ENCODE peak calls at places on chromosomes 6 and 20, in four cellular contexts. V, H, O and R are unnamed samples.

GRCh38 chr6:143337201-143337949 is 113.1 kb downstream of the ADAT2 start:
- DNase-seq in O (no peak), H (peak; percentile 48), V (no peak), R (peak; percentile 32)

GRCh38 chr6:157763129-157763893 is 59.7 kb upstream of the SNX9 start:
- DNase-seq in O (no peak), V (no peak), H (peak; percentile 88), R (no peak)

GRCh38 chr20:44594730-44595129 is 12.4 kb downstream of the PKIG start:
- DNase-seq in H (peak; percentile 84), O (peak; percentile 86), V (no peak), R (no peak)

GRCh38 chr6:110491644-110492317 is 15.4 kb upstream of the SLC22A16 start:
- DNase-seq in O (no peak), H (no peak), V (no peak), R (peak; percentile 68)

GRCh38 chr6:157570104-157570503 is 189.1 kb downstream of the ZDHHC14 start:
- DNase-seq in O (no peak), H (no peak), V (no peak), R (no peak)

GRCh38 chr6:82179415-82179814 is 68.1 kb downstream of the IBTK start:
- DNase-seq in H (no peak), V (no peak), O (no peak), R (no peak)

GRCh38 chr6:75124983-75125382 is 80.9 kb downstream of the COL12A1 start:
- DNase-seq in O (no peak), H (no peak), V (no peak), R (no peak)

GRCh38 chr6:7060769-7061516 is 46.8 kb upstream of the RREB1 start:
- DNase-seq in H (no peak), V (no peak), O (no peak), R (no peak)

GRCh38 chr20:35192071-35192872 is 20.4 kb downstream of the PROCR start:
- DNase-seq in H (no peak), O (no peak), V (no peak), R (peak; percentile 21)

GRCh38 chr20:17021481-17021880 is 205.4 kb upstream of the PCSK2 start:
- DNase-seq in H (no peak), O (no peak), V (no peak), R (no peak)

GRCh38 chr6:135093578-135093977 is 39.0 kb upstream of the HBS1L start:
- DNase-seq in H (no peak), V (no peak), O (no peak), R (peak; percentile 62)

GRCh38 chr6:143408151-143408786 is 42.2 kb downstream of the ADAT2 start:
- DNase-seq in H (no peak), V (no peak), O (no peak), R (no peak)

GRCh38 chr20:62052842-62053464 is 12.7 kb downstream of the TAF4 start:
- DNase-seq in O (no peak), V (no peak), H (no peak), R (no peak)

GRCh38 chr6:84902354-84902928 is 138.0 kb upstream of the TBX18 start:
- DNase-seq in O (no peak), H (no peak), V (no peak), R (no peak)

GRCh38 chr6:25341923-25342619 is 62.9 kb downstream of the CARMIL1 start:
- DNase-seq in V (no peak), H (no peak), O (no peak), R (no peak)

GRCh38 chr20:4569882-4570281 is 151.8 kb upstream of the PRND start:
- DNase-seq in V (no peak), O (no peak), H (no peak), R (no peak)

GRCh38 chr6:137958809-137959565 is 91.9 kb downstream of the TNFAIP3 start:
- DNase-seq in H (no peak), V (no peak), O (no peak), R (no peak)

GRCh38 chr6:33147807-33148666 is 44.2 kb downstream of the COL11A2 start:
- DNase-seq in V (peak; percentile 43), O (no peak), H (peak; percentile 35), R (peak; percentile 78)

GRCh38 chr6:26327450-26328264 is 37.3 kb upstream of the BTN3A2 start:
- DNase-seq in V (no peak), O (no peak), H (no peak), R (no peak)

GRCh38 chr20:63873477-63873971 is 8.5 kb downstream of the TPD52L2 start:
- DNase-seq in H (peak; percentile 44), V (no peak), O (no peak), R (peak; percentile 85)

GRCh38 chr20:699811-700338 is 24.3 kb upstream of the SCRT2 start:
- DNase-seq in V (no peak), H (peak; percentile 57), O (peak; percentile 63), R (no peak)

GRCh38 chr20:31570735-31571617 is 34.1 kb upstream of the ID1 start:
- DNase-seq in V (no peak), H (no peak), O (no peak), R (no peak)

GRCh38 chr20:2401527-2401926 is 20.8 kb downstream of the TGM6 start:
- DNase-seq in H (no peak), V (no peak), O (no peak), R (no peak)

GRCh38 chr20:4060054-4060795 is 44.9 kb upstream of the RNF24 start:
- DNase-seq in H (no peak), V (no peak), O (no peak), R (no peak)

GRCh38 chr6:143784316-143784715 is 58.8 kb upstream of the LTV1 start:
- DNase-seq in V (no peak), H (no peak), O (no peak), R (no peak)

GRCh38 chr6:159693894-159694545 is 979 bp upstream of the SOD2 start:
- DNase-seq in V (no peak), O (no peak), H (peak; percentile 74), R (peak; percentile 18)

GRCh38 chr6:137829641-137830083 is 37.4 kb upstream of the TNFAIP3 start:
- DNase-seq in H (no peak), V (no peak), O (no peak), R (no peak)

GRCh38 chr6:169387809-169388383 is 134.2 kb upstream of the THBS2 start:
- DNase-seq in O (no peak), V (no peak), H (no peak), R (no peak)

GRCh38 chr20:25544316-25544715 is 41.0 kb downstream of the NINL start:
- DNase-seq in H (no peak), V (no peak), O (no peak), R (peak; percentile 51)

GRCh38 chr6:43584892-43585570 is 9.0 kb downstream of the POLH start:
- DNase-seq in O (no peak), V (no peak), H (no peak), R (peak; percentile 7)

GRCh38 chr6:37897321-37897720 is 77.8 kb downstream of the ZFAND3 start:
- DNase-seq in H (no peak), O (no peak), V (no peak), R (no peak)

GRCh38 chr20:12061471-12061870 is 143.8 kb downstream of the BTBD3 start:
- DNase-seq in V (no peak), O (no peak), H (no peak), R (peak; percentile 81)

DNA sequence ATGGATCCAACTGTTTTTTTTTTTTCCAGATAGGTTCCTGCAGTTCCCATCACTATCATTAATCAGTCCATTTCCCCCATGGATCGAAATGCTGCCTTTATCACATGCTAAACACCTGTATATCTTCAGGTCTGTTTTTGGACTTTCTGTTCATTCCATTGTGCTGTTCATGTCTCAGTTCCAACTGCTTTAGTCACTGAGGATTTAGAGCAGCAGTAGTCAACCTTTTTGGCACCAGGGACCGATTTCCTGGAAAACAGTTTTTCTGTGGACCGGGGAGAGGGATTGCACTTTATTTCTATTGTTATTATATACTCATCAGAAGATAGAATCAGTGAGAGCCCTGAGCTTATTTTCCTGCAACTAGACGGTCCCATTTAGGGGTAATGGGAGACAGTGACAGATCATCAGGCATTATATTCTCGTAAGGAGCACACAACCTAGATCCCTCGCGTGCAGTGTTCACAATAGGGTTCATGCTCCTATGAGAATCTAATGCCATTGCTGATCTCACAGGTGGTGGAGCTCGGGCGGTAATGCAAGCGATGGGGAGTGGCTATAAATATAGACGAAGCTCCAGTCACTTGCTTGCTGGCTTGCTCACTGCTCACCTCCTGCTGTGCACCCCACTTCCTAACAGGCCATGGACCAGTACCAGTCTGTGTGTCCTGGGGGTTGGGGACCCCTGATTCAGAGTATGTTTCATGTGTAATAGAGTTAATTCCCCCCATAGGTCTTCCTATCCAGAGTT is 46.0 kb downstream of the CAP2 start:
- DNase-seq in H (no peak), V (no peak), O (no peak), R (no peak)
- H3K9me3 ChIP-seq in H (no peaks in the 10 kb centered on the region), V (peaks cover 8% of the 10 kb centered on the region), O (no peaks in the 10 kb centered on the region), R (no peaks in the 10 kb centered on the region)

GRCh38 chr20:36359668-36360406 is 53.7 kb downstream of the DLGAP4 start:
- DNase-seq in O (no peak), H (no peak), V (no peak), R (no peak)

GRCh38 chr20:36360429-36360828 is 54.3 kb downstream of the DLGAP4 start:
- DNase-seq in V (no peak), O (no peak), H (no peak), R (no peak)

GRCh38 chr20:36361406-36361805 is 55.3 kb downstream of the DLGAP4 start:
- DNase-seq in V (no peak), O (no peak), H (no peak), R (no peak)

GRCh38 chr20:36362261-36362660 is 56.1 kb downstream of the DLGAP4 start:
- DNase-seq in V (no peak), O (no peak), H (no peak), R (no peak)

GRCh38 chr20:36362978-36363713 is 57.0 kb downstream of the DLGAP4 start:
- DNase-seq in O (no peak), V (no peak), H (no peak), R (no peak)
- H3K36me3 ChIP-seq in O (no peaks in the 10 kb centered on the region), V (no peaks in the 10 kb centered on the region), H (no peaks in the 10 kb centered on the region), R (no peaks in the 10 kb centered on the region)

DNA sequence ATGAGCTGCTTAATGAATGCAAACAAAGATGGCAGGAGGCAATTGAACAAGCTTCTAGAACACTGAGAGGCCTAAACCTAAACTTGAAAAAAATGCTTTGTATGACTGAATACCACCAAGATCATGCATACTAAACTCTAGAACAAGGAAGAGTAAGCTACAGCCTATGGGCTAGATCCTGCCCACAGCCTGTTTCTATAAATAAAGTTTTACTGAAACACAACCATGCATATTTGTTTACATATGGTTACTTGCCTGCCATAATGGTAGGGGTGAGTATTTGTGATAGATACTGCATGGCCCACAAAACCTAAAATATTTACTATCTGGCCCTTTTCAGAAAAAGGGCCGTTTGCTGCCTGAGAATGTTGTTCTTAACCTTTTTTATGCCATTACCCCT is 37.0 kb downstream of the ZFP64 start:
- DNase-seq in O (no peak), H (no peak), V (no peak), R (no peak)
- H3K27ac ChIP-seq in O (no peak overlapping the region), H (no peak overlapping the region), V (no peak overlapping the region), R (no peak overlapping the region)

DNA sequence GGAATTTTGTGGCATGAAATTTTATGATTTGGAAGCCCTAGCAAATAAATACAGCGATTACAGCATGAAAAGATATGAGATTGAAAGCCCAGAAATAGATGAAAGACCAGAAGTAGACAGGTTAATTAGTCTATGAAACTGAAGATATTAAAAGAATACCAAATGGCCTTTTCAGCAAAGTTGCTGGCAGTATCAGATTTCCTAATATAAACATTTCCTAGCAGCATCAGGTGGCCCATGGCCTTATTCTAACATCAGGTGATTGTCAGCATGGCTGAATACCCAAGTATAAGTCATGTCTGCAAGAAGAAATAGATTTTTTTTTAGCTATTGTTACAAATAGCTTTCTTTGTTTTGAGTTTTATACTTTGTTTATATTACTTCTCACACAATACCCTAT is 93.2 kb downstream of the CLVS2 start:
- DNase-seq in H (no peak), V (no peak), O (no peak), R (no peak)
- H3K9me3 ChIP-seq in H (no peaks in the 10 kb centered on the region), V (no peaks in the 10 kb centered on the region), O (no peaks in the 10 kb centered on the region), R (no peaks in the 10 kb centered on the region)